ENCODE peak calls at places on chromosomes 3 and 15, in seven cellular contexts. V, W, N, Z, T, D and L are unnamed samples. For H3K4me1, the result is how much of the 10 kb centered on the place peaks cover.

GRCh38 chr15:39621210-39621609 is 40.3 kb downstream of the THBS1 start:
- DNase-seq in Z (no peak), T (no peak), W (no peak), V (no peak), N (peak), D (no peak), L (no peak)

GRCh38 chr15:69760890-69761568 is 308.4 kb downstream of the RPLP1 start:
- DNase-seq in Z (peak), N (peak), T (peak), W (peak), V (peak), D (peak), L (peak)

GRCh38 chr15:80605591-80606150 is 89.4 kb upstream of the ABHD17C start:
- DNase-seq in Z (no peak), V (no peak), T (no peak), D (no peak), W (no peak), N (no peak), L (no peak)

GRCh38 chr15:66819084-66819483 is 117.0 kb downstream of the SMAD6 start:
- DNase-seq in N (peak), T (no peak), V (no peak), Z (no peak), D (no peak), W (no peak), L (no peak)

GRCh38 chr3:169581633-169582032 is 81.9 kb downstream of the MECOM start:
- DNase-seq in T (peak), W (no peak), D (no peak), N (peak), Z (no peak), V (no peak), L (no peak)

GRCh38 chr3:172626241-172626640 is 84.6 kb downstream of the NCEH1 start:
- DNase-seq in N (peak), W (no peak), Z (no peak), T (peak), V (no peak), D (no peak), L (peak)

GRCh38 chr15:59688383-59688887 is 685 bp downstream of the BNIP2 start:
- DNase-seq in T (peak), N (peak), W (no peak), D (no peak), V (no peak), Z (peak), L (no peak)

GRCh38 chr3:149401215-149401925 is 23.9 kb upstream of the TM4SF1 start:
- DNase-seq in V (no peak), T (peak), N (peak), D (peak), W (no peak), Z (no peak), L (no peak)

GRCh38 chr15:85800460-85801123 is 5.9 kb upstream of the KLHL25 start:
- DNase-seq in T (peak), Z (peak), V (peak), W (no peak), N (peak), D (peak), L (peak)

GRCh38 chr3:24608701-24609387 is 114.2 kb upstream of the THRB start:
- DNase-seq in V (no peak), Z (no peak), T (no peak), N (no peak), W (no peak), D (no peak), L (no peak)

GRCh38 chr3:173938159-173938558 is 540.6 kb downstream of the NLGN1 start:
- DNase-seq in T (peak), V (no peak), N (peak), Z (no peak), D (no peak), W (no peak), L (no peak)

GRCh38 chr15:39171944-39172368 is 408.9 kb upstream of the THBS1 start:
- DNase-seq in W (no peak), D (peak), V (peak), T (peak), N (peak), Z (peak), L (peak)

DNA sequence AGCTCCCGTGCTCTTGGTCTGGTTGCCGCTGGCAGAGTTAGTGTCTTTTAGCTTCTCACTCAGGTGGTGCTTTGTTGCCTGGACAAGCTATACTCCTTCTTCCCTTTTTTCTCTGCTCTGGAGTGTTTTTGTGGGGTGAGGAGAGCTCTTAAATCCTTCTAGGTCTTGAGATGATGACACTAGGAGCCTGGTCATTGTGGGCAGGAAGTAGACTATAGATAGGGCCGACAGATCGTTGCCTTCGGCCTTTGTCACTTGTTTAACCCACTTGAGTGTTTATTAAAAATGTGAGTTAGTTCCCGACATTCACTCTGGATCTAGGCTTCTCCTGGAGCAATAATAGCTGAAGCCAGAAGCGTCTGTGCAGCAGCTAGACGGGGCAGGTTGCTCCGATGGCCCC is 93.9 kb downstream of the SLCO3A1 start:
- DNase-seq in T (no peak), V (no peak), W (no peak), D (no peak), N (no peak), Z (no peak), L (no peak)
- H3K4me1 ChIP-seq in T (under half), V (half or more), W (under half), D (half or more), N (under half), Z (under half), L (under half)

GRCh38 chr15:28885289-28885629 is 515 bp upstream of the APBA2 start:
- DNase-seq in Z (no peak), T (no peak), D (no peak), N (no peak), V (no peak), W (no peak), L (no peak)
- H3K27ac ChIP-seq in Z (no peak), T (peak), D (no peak), N (no peak), V (no peak), W (no peak), L (no peak)

DNA sequence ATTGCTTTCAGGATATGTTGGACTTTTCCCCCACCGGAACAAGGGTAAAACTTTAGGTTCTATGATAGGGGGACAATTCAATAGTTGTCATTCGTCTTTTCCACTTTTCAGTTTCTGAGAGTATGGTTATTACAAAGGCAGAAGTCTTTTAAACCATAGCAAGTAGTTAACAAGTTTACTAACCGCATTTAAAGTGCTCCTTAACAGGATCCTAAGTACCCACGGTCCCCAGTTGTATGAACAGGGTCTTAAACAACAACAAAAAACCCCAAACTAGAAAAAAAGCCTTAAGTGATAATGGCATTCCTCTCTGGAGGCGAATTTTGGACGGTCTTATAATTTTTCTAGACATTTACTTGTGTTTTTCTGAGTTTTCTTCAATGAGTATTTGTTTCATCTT is 821 bp downstream of the IFT57 start:
- DNase-seq in D (no peak), V (no peak), W (no peak), Z (no peak), N (peak), T (no peak), L (no peak)
- H3K4me3 ChIP-seq in D (peak), V (peak), W (peak), Z (peak), N (peak), T (peak), L (peak)

DNA sequence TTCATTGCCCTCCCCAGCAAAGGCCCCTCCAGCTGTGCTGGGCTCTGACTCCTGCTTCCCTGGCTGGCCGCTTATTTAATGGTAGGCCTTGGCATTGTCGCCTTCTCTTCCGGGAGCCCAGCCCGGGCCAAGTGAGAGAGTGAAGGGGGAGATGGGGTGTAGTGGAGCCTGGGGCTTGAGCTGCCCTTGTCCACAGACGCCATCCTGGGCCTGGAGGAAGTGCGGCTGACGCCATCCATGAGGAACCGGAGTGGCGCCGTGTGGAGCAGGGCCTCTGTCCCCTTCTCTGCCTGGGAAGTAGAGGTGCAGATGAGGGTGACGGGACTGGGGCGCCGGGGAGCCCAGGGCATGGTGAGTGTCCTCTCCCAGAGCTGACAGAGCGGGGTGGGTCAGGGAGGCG is 3.3 kb downstream of the LMAN1L start:
- DNase-seq in T (no peak), Z (no peak), V (no peak), W (no peak), D (no peak), N (no peak), L (no peak)
- H3K4me1 ChIP-seq in T (under half), Z (under half), V (under half), W (under half), D (under half), N (under half), L (under half)

GRCh38 chr3:113221703-113222257 is 10.4 kb downstream of the BOC start:
- DNase-seq in T (no peak), N (no peak), Z (no peak), W (no peak), D (no peak), V (no peak), L (no peak)
- H3K27ac ChIP-seq in T (no peak), N (no peak), Z (no peak), W (no peak), D (no peak), V (peak), L (no peak)

GRCh38 chr3:127721536-127721935 is 48.8 kb downstream of the ABTB1 start:
- DNase-seq in Z (no peak), W (no peak), T (no peak), D (no peak), V (no peak), N (no peak), L (no peak)

GRCh38 chr3:127722104-127722784 is 49.5 kb downstream of the ABTB1 start:
- DNase-seq in N (no peak), V (no peak), Z (no peak), T (no peak), W (no peak), D (no peak), L (no peak)

GRCh38 chr3:127720985-127721384 is 48.2 kb downstream of the ABTB1 start:
- DNase-seq in D (no peak), V (no peak), T (no peak), N (no peak), W (no peak), Z (no peak), L (no peak)

GRCh38 chr3:127720161-127720823 is 47.5 kb downstream of the ABTB1 start:
- DNase-seq in W (no peak), D (no peak), V (no peak), T (no peak), Z (no peak), N (no peak), L (no peak)

DNA sequence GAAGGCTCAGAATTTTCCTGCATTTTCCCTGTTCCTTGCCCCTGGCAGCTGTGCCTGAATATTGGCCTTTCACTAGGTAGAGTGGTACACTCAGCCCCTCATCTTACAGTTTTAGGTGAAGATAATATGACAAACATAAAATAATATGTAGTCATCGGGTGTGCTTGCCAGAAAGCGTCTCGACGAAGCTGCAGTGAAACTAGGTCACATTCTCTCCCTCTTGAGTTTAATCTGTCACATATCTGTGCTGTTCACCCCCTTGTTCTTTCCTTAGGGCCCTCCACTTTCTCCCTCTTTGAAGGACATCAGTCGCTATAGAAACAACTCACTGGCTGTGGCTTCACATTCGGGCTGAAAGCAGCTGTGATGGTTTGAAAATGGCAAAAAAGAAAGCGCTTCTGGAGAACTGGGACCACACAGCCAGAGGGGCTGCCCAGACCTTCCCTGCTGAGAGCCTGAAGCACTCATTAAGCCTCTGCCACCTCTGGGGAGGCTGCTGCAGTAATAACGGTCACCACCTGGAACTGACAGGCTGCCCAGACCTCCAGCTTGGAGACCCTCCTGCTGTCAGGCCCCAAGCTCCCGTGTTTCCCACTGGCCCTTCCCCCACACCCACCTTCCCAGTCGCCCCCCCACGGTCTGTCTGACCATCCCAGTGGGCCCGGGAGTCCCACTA is 50.3 kb downstream of the ABTB1 start:
- DNase-seq in N (no peak), Z (no peak), T (peak), D (no peak), V (no peak), W (no peak), L (no peak)
- H3K4me3 ChIP-seq in N (no peak), Z (no peak), T (no peak), D (no peak), V (no peak), W (no peak), L (no peak)

DNA sequence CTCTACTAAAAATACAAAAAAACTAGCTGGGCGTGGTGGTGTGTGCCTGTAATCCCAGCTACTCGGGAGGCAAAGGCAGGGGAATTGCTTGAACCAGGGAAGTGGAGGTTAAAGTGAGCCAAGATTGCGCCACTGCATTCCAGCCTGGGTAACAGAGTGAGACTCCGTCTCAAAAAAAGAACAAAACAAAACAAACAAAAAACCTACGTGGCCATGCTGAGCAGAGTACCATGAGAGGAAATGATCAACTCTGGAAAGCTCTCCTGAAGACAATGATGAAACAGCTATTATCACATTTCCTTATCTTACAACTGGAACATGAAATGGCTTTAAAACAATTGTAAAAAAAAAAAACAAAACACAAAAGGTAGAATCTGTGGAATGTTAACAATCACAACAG is 75.2 kb downstream of the CHSY1 start:
- DNase-seq in N (no peak), D (peak), W (no peak), Z (no peak), T (peak), V (no peak), L (peak)
- H3K4me1 ChIP-seq in N (under half), D (under half), W (under half), Z (under half), T (under half), V (under half), L (under half)